ENCODE peak calls at places on chromosomes 12 and 14, in six cellular contexts. J is sigmoid colon, F is spleen, H is breast epithelium, G is HepG2, P is GM23338. C is an unnamed sample.
A peak's percentile ranks its signal among the peaks of the same experiment; 100 is the strongest.

GRCh38 chr12:402127-402456 is 648 bp downstream of the CCDC77 start:
- DNase-seq in P (peak; percentile 59), F (no peak), G (peak; percentile 42), J (no peak), H (no peak), C (peak; percentile 43)

GRCh38 chr12:27580561-27581330 is 56.7 kb downstream of the PPFIBP1 start:
- DNase-seq in H (no peak), P (no peak), G (no peak), J (no peak), F (no peak), C (no peak)

GRCh38 chr12:128933926-128934325 is 80.6 kb downstream of the GLT1D1 start:
- DNase-seq in P (no peak), F (no peak), G (no peak), J (no peak), H (no peak), C (no peak)

GRCh38 chr12:70028918-70029317 is 203.9 kb downstream of the MYRFL start:
- DNase-seq in G (no peak), F (no peak), H (no peak), J (no peak), P (peak; percentile 13), C (no peak)

GRCh38 chr14:62269204-62269603 is 507.0 kb downstream of the SNAPC1 start:
- DNase-seq in J (no peak), P (no peak), G (no peak), H (no peak), F (no peak), C (no peak)

GRCh38 chr14:70889555-70889954 is 17.7 kb upstream of the PCNX1 start:
- DNase-seq in G (no peak), J (no peak), F (no peak), H (no peak), P (no peak), C (no peak)

GRCh38 chr14:36183402-36183801 is 6.9 kb upstream of the PTCSC3 start:
- DNase-seq in F (no peak), P (no peak), G (no peak), H (no peak), J (no peak), C (no peak)

GRCh38 chr12:117334855-117335587 is 26.4 kb downstream of the NOS1 start:
- DNase-seq in J (no peak), G (no peak), P (no peak), H (no peak), F (no peak), C (no peak)

GRCh38 chr12:5518584-5519365 is 86.9 kb downstream of the NTF3 start:
- DNase-seq in J (no peak), H (no peak), P (peak; percentile 57), G (no peak), F (no peak), C (no peak)

GRCh38 chr12:29561736-29562135 is 64.2 kb upstream of the OVCH1 start:
- DNase-seq in F (no peak), G (no peak), H (no peak), P (no peak), J (no peak), C (no peak)

GRCh38 chr14:41817626-41818025 is 210.9 kb downstream of the LRFN5 start:
- DNase-seq in J (no peak), H (no peak), P (no peak), F (no peak), G (no peak), C (no peak)

GRCh38 chr14:81406863-81407262 is 6.7 kb upstream of the STON2 start:
- DNase-seq in H (peak; percentile 83), G (peak; percentile 11), J (no peak), P (no peak), F (no peak), C (no peak)

GRCh38 chr14:44149597-44149996 is 357.5 kb downstream of the FSCB start:
- DNase-seq in J (no peak), F (no peak), G (peak; percentile 55), P (peak; percentile 91), H (no peak), C (no peak)

GRCh38 chr14:75906680-75907280 is 75.0 kb downstream of the TGFB3 start:
- DNase-seq in P (peak; percentile 87), G (peak; percentile 36), J (peak; percentile 81), H (peak; percentile 27), F (no peak), C (no peak)

GRCh38 chr14:61493239-61493638 is 171.9 kb downstream of the PRKCH start:
- DNase-seq in P (no peak), G (no peak), J (no peak), F (no peak), H (no peak), C (no peak)

GRCh38 chr12:88752183-88752582 is 171.9 kb upstream of the KITLG start:
- DNase-seq in G (peak; percentile 1), P (no peak), H (no peak), J (no peak), F (no peak), C (no peak)

GRCh38 chr14:101980700-101981099 is 16.3 kb downstream of the DYNC1H1 start:
- DNase-seq in H (peak; percentile 95), F (no peak), P (no peak), J (peak; percentile 94), G (peak; percentile 35), C (peak; percentile 9)

GRCh38 chr14:102819790-102820330 is 42.6 kb downstream of the TRAF3 start:
- DNase-seq in P (no peak), G (no peak), J (no peak), F (no peak), H (no peak), C (no peak)

GRCh38 chr12:26255893-26256645 is 60.7 kb downstream of the SSPN start:
- DNase-seq in G (no peak), P (no peak), H (no peak), F (no peak), J (no peak), C (no peak)

GRCh38 chr12:30296486-30296885 is 399.2 kb downstream of the IPO8 start:
- DNase-seq in P (no peak), H (no peak), F (no peak), G (no peak), J (no peak), C (no peak)

GRCh38 chr14:73865536-73866113 is 14.0 kb downstream of the PTGR2 start:
- DNase-seq in H (no peak), G (no peak), J (no peak), P (no peak), F (no peak), C (no peak)

GRCh38 chr12:107105410-107105703 is 12.0 kb upstream of the CRY1 start:
- DNase-seq in G (no peak), H (no peak), F (no peak), P (peak; percentile 25), J (no peak), C (no peak)

GRCh38 chr12:118135788-118136558 is at the start of gene PEBP1:
- DNase-seq in G (peak; percentile 88), P (peak; percentile 86), J (peak; percentile 97), F (peak; percentile 99), H (peak; percentile 94), C (peak; percentile 95)

GRCh38 chr14:91315844-91316267 is 71.4 kb upstream of the GPR68 start:
- DNase-seq in P (no peak), G (no peak), F (peak; percentile 94), H (no peak), J (no peak), C (peak; percentile 93)

GRCh38 chr14:78978896-78979295 is 808.7 kb downstream of the NRXN3 start:
- DNase-seq in J (no peak), P (no peak), G (no peak), H (no peak), F (no peak), C (no peak)

GRCh38 chr12:45893240-45893639 is 97.1 kb downstream of the SCAF11 start:
- DNase-seq in P (peak; percentile 79), G (peak; percentile 13), F (no peak), J (no peak), H (no peak), C (no peak)

GRCh38 chr12:117069926-117070900 is 29.0 kb downstream of the TESC start:
- DNase-seq in P (no peak), G (no peak), J (no peak), F (peak; percentile 85), H (no peak), C (peak; percentile 98)

GRCh38 chr14:51014086-51014485 is 69.8 kb upstream of the PYGL start:
- DNase-seq in P (no peak), H (no peak), G (no peak), F (no peak), J (peak; percentile 74), C (no peak)

GRCh38 chr12:14238224-14238792 is 127.2 kb upstream of the ATF7IP start:
- DNase-seq in J (no peak), F (no peak), P (peak; percentile 43), H (no peak), G (no peak), C (no peak)

DNA sequence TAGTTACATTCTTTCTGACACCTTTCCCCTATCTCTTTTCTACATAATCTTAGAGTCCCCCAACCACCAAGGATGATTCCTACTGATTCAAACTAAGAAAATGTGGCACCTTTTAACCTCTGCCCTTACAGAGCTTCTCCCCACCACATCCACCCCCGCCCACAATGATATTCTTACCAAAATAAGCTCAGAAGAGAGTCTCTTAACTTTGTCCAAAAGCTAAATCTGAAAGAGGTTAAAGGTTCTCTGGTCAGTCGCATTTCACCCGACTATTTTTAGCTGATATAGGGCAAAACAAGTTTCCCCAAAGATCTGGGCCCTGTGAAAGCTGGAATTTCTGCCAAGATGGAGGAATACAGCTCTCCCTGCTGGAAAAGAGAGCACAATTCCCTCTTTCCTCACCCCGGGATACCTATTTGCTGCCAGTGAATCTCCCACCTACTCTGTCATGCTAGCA is 128.6 kb downstream of the ZFP36L1 start:
- DNase-seq in J (no peak), H (no peak), P (no peak), F (no peak), G (no peak), C (no peak)
- H3K4me3 ChIP-seq in J (no peak overlapping the region), H (no peak overlapping the region), P (no peak overlapping the region), F (no peak overlapping the region), G (no peak overlapping the region), C (no peak overlapping the region)

GRCh38 chr14:95250126-95250824 is 69.4 kb downstream of the CLMN start:
- DNase-seq in G (no peak), P (no peak), H (no peak), F (no peak), J (no peak), C (no peak)
- H3K27ac ChIP-seq in G (no peak overlapping the region), P (no peak overlapping the region), H (no peak overlapping the region), F (no peak overlapping the region), J (no peak overlapping the region), C (no peak overlapping the region)

GRCh38 chr12:53474077-53474476 is 22.2 kb downstream of the PCBP2 start:
- DNase-seq in P (no peak), F (no peak), H (no peak), J (no peak), G (no peak), C (no peak)
- TF ChIP-seq POLR2AphosphoS5 in P (no peak), F (no peak), H (no peak), J (no peak), G (no peak), C (no peak)

DNA sequence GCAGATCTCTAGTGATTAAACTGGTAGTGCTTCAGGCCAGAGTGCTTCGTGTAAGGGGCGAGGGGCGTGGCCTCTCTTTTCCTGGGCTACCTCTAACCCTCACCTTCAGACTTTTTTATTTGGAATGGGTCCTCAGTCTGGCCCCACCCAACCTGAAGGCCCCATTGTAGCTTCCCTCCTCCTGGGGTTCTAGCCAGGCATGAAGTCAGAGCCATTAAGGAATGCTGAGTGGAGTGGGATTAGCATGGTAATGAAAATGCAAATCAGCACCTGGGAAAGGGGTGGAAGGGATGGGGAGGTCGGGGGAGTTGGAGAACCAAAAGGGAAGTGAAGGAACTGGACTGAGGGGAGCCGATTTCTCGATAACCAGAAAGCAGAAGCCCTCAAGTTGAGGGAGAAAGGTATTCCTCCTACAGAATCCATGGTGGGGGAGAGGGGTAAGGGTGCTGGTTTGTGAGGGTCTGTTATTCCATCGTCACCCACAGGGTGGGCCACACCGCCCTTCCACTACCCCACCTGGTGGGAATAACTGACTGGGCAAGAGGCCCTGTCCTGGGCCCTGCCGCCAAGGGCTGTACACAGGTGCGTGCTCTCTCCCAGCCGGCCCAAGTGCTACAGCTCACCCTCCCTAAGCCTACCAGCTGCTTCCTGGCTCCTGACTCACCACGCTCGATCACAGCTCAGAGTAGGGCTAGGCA is 14.1 kb downstream of the ZFHX2 start:
- DNase-seq in F (peak; percentile 60), J (no peak), P (peak; percentile 97), G (no peak), H (no peak), C (no peak)
- H3K4me3 ChIP-seq in F (no peak overlapping the region), J (no peak overlapping the region), P (peak overlapping the region; percentile 60), G (no peak overlapping the region), H (no peak overlapping the region), C (no peak overlapping the region)

C was measured in HL-60.